ENCODE peak calls at places on chromosomes 4 and X, in eight cellular contexts. U is MM.1S; F is activated naive CD8-positive, alpha-beta T cell treated with anti-CD3 and anti-CD28 coated beads, Interleukin-2, amount 50 U/mL, for 24 hours; C is AG20443; Z is EH; S is activated CD8-positive, alpha-beta memory T cell treated with anti-CD3 and anti-CD28 coated beads, Interleukin-2, amount 10 ng/mL, durations not matched to agents 7 days and 5 days; Q is stimulated activated CD4-positive, alpha-beta T cell treated with anti-CD3 and anti-CD28 coated beads, TNF-alpha, amount 100 ng/mL, for 4 hours; R is nephron progenitor cell. M is an unnamed sample.

GRCh38 chrX:153433781-153434285 is 12.0 kb downstream of the TREX2 start:
- DNase-seq in S (no peak), Q (no peak), C (no peak), U (no peak), R (no peak), Z (no peak), F (no peak), M (no peak)

GRCh38 chrX:151902813-151903591 is 9.7 kb upstream of the MAGEA4 start:
- DNase-seq in Z (peak), U (no peak), S (no peak), C (peak), F (no peak), Q (no peak), R (no peak), M (peak)

GRCh38 chrX:14529288-14529989 is at the start of gene GLRA2:
- DNase-seq in S (no peak), Z (peak), U (peak), R (peak), F (no peak), C (peak), Q (no peak), M (peak)

GRCh38 chr4:145679991-145680455 is at the start of gene C4orf51:
- DNase-seq in Q (no peak), R (no peak), U (no peak), S (no peak), C (peak), F (no peak), Z (peak), M (peak)

GRCh38 chr4:72975488-72975784 is 94.1 kb downstream of the COX18 start:
- DNase-seq in R (no peak), S (no peak), U (no peak), C (no peak), F (no peak), Z (peak), Q (no peak), M (no peak)

GRCh38 chr4:111208970-111209369 is 586.1 kb upstream of the PITX2 start:
- DNase-seq in U (no peak), S (no peak), R (no peak), Z (no peak), F (no peak), Q (no peak), C (no peak), M (no peak)

GRCh38 chrX:154785711-154786110 is 19.6 kb downstream of the MPP1 start:
- DNase-seq in Z (no peak), F (no peak), R (no peak), Q (no peak), S (no peak), U (no peak), C (no peak), M (no peak)

GRCh38 chrX:21926527-21927278 is 13.8 kb upstream of the SMS start:
- DNase-seq in Z (peak), R (no peak), U (peak), C (peak), Q (no peak), F (no peak), S (no peak), M (peak)

GRCh38 chr4:140884431-140885058 is 128.4 kb upstream of the TBC1D9 start:
- DNase-seq in S (peak), C (peak), U (peak), Z (peak), F (peak), R (peak), Q (no peak), M (peak)

GRCh38 chrX:109040057-109040456 is 303.7 kb upstream of the IRS4 start:
- DNase-seq in S (no peak), U (no peak), F (no peak), Q (no peak), C (no peak), Z (no peak), R (no peak), M (no peak)

GRCh38 chr4:33709247-33709646 is 2535.1 kb downstream of the ARAP2 start:
- DNase-seq in R (no peak), Z (peak), C (no peak), S (no peak), F (no peak), Q (no peak), U (no peak), M (no peak)

GRCh38 chr4:80107374-80107773 is 34.3 kb upstream of the ANTXR2 start:
- DNase-seq in S (no peak), Z (no peak), R (no peak), C (no peak), U (no peak), F (no peak), Q (no peak), M (no peak)

GRCh38 chr4:13527983-13528822 is 16.1 kb downstream of the NKX3-2 start:
- DNase-seq in U (peak), Z (no peak), F (no peak), R (no peak), S (no peak), Q (no peak), C (peak), M (no peak)

GRCh38 chr4:32207456-32207855 is 1487.3 kb downstream of the PCDH7 start:
- DNase-seq in Z (no peak), U (no peak), S (no peak), F (no peak), R (no peak), Q (no peak), C (no peak), M (no peak)

GRCh38 chr4:127668770-127669169 is 36.0 kb downstream of the INTU start:
- DNase-seq in R (no peak), Q (no peak), U (no peak), C (no peak), S (no peak), F (no peak), Z (peak), M (no peak)

GRCh38 chr4:13705521-13706035 is 78.1 kb upstream of the BOD1L1 start:
- DNase-seq in U (peak), Q (no peak), C (no peak), F (no peak), Z (peak), R (no peak), S (no peak), M (no peak)

GRCh38 chrX:38055170-38055847 is 49.0 kb downstream of the SYTL5 start:
- DNase-seq in R (no peak), Z (peak), F (no peak), C (peak), Q (no peak), U (no peak), S (no peak), M (no peak)

GRCh38 chrX:100625985-100626491 is 10.6 kb downstream of the TSPAN6 start:
- DNase-seq in Q (no peak), F (peak), R (no peak), U (peak), C (no peak), Z (no peak), S (peak), M (no peak)

GRCh38 chr4:54423066-54423465 is 194.0 kb downstream of the PDGFRA start:
- DNase-seq in S (no peak), C (peak), U (no peak), Z (peak), Q (no peak), R (no peak), F (no peak), M (no peak)

M was measured in A549.